ENCODE peak calls at places on chromosomes 6 and 20, in ten cellular contexts. U, V, K, B, N, I, W, A, H and D are unnamed samples. For H3K36me3, the result is how much of the 10 kb centered on the place peaks cover.

GRCh38 chr6:37049990-37050853 is 44.8 kb downstream of the FGD2 start:
- DNase-seq in U (peak), V (peak), K (no peak), B (no peak), N (no peak), I (no peak), W (peak), A (no peak), H (no peak), D (no peak)

GRCh38 chr6:24358219-24358821 is 461 bp upstream of the DCDC2 start:
- DNase-seq in U (no peak), V (no peak), K (no peak), B (no peak), N (no peak), I (no peak), W (no peak), A (no peak), H (no peak), D (peak)

GRCh38 chr20:43662943-43663655 is 3.8 kb upstream of the MYBL2 start:
- DNase-seq in U (no peak), V (peak), K (no peak), B (no peak), N (no peak), I (no peak), W (peak), A (no peak), H (peak), D (no peak)

GRCh38 chr6:14550410-14550809 is 432.8 kb downstream of the CD83 start:
- DNase-seq in U (no peak), V (peak), K (no peak), B (no peak), N (no peak), I (no peak), W (no peak), A (no peak), H (no peak), D (no peak)

GRCh38 chr20:43722153-43722505 is 4.7 kb downstream of the GTSF1L start:
- DNase-seq in U (no peak), V (no peak), K (no peak), B (no peak), N (no peak), I (no peak), W (no peak), A (no peak), H (no peak), D (no peak)

GRCh38 chr20:2179957-2180356 is 78.3 kb downstream of the STK35 start:
- DNase-seq in U (no peak), V (no peak), K (no peak), B (no peak), N (no peak), I (no peak), W (no peak), A (no peak), H (no peak), D (no peak)

GRCh38 chr6:49366539-49366938 is 96.5 kb downstream of the MMUT start:
- DNase-seq in U (no peak), V (no peak), K (no peak), B (no peak), N (no peak), I (no peak), W (peak), A (no peak), H (no peak), D (no peak)

GRCh38 chr6:27156874-27157460 is 90.5 kb upstream of the PRSS16 start:
- DNase-seq in U (no peak), V (no peak), K (no peak), B (no peak), N (no peak), I (no peak), W (no peak), A (no peak), H (no peak), D (no peak)

GRCh38 chr20:59836768-59837167 is 96.7 kb downstream of the SYCP2 start:
- DNase-seq in U (no peak), V (no peak), K (no peak), B (no peak), N (peak), I (no peak), W (no peak), A (no peak), H (no peak), D (no peak)

GRCh38 chr20:31749223-31749622 is 10.1 kb downstream of the TPX2 start:
- DNase-seq in U (no peak), V (no peak), K (no peak), B (no peak), N (no peak), I (no peak), W (no peak), A (no peak), H (no peak), D (no peak)

GRCh38 chr6:43836507-43836906 is 66.5 kb downstream of the VEGFA start:
- DNase-seq in U (no peak), V (no peak), K (no peak), B (no peak), N (no peak), I (no peak), W (peak), A (no peak), H (no peak), D (no peak)

GRCh38 chr6:52504778-52505127 is 72.1 kb downstream of the TRAM2 start:
- DNase-seq in U (no peak), V (no peak), K (no peak), B (no peak), N (no peak), I (no peak), W (peak), A (no peak), H (no peak), D (no peak)

GRCh38 chr6:32271427-32271826 is 47.6 kb upstream of the NOTCH4 start:
- DNase-seq in U (no peak), V (no peak), K (no peak), B (no peak), N (no peak), I (no peak), W (no peak), A (no peak), H (no peak), D (no peak)

DNA sequence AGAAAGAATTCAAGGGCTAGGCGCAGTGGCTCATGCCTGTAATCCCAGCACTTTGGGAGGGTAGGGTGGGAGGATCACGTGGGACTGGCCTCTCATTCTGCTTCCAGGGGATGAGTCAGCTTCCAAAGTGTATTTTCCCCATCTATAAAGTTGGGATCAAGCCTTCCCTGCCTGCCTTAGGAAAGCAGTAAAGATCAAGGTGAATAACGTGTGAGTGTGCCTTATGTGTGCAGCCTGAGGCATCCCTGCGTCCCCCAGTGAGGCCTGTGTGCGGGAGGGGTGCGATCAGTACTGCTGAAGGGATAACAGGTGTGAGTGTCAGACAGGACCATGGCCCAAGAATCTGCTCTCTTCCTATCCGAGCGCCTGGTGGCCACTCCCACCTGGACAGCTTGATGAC is 26.8 kb downstream of the TMEM181 start:
- DNase-seq in U (no peak), V (no peak), K (no peak), B (no peak), N (no peak), I (no peak), W (no peak), A (no peak), H (no peak), D (no peak)
- H3K36me3 ChIP-seq in U (half or more), V (under half), K (half or more), B (under half), N (under half), I (half or more), W (half or more), A (under half), H (under half), D (under half)

GRCh38 chr20:45409531-45410272 is 1.6 kb downstream of the DBNDD2 start:
- DNase-seq in U (no peak), V (no peak), K (no peak), B (no peak), N (no peak), I (no peak), W (no peak), A (no peak), H (no peak), D (no peak)
- H3K27ac ChIP-seq in U (peak), V (peak), K (no peak), B (no peak), N (no peak), I (no peak), W (no peak), A (no peak), H (no peak), D (no peak)

GRCh38 chr6:157239148-157239547 is 84.2 kb downstream of the TMEM242 start:
- DNase-seq in U (no peak), V (no peak), K (no peak), B (no peak), N (no peak), I (no peak), W (no peak), A (no peak), H (no peak), D (peak)
- TF ChIP-seq EP300 in U (no peak), V (no peak), K (no peak), B (no peak), N (no peak), I (no peak), W (no peak), A (no peak), H (no peak), D (no peak)

GRCh38 chr6:47502920-47503319 is 25.3 kb downstream of the CD2AP start:
- DNase-seq in U (no peak), V (no peak), K (no peak), B (no peak), N (no peak), I (no peak), W (no peak), A (no peak), H (no peak), D (no peak)
- H3K36me3 ChIP-seq in U (under half), V (under half), K (under half), B (under half), N (under half), I (under half), W (under half), A (under half), H (under half), D (under half)

GRCh38 chr6:11044712-11045167 is 635 bp upstream of the ELOVL2 start:
- DNase-seq in U (no peak), V (no peak), K (no peak), B (no peak), N (no peak), I (no peak), W (no peak), A (no peak), H (no peak), D (no peak)
- H3K27ac ChIP-seq in U (no peak), V (no peak), K (no peak), B (no peak), N (no peak), I (no peak), W (no peak), A (no peak), H (no peak), D (no peak)

DNA sequence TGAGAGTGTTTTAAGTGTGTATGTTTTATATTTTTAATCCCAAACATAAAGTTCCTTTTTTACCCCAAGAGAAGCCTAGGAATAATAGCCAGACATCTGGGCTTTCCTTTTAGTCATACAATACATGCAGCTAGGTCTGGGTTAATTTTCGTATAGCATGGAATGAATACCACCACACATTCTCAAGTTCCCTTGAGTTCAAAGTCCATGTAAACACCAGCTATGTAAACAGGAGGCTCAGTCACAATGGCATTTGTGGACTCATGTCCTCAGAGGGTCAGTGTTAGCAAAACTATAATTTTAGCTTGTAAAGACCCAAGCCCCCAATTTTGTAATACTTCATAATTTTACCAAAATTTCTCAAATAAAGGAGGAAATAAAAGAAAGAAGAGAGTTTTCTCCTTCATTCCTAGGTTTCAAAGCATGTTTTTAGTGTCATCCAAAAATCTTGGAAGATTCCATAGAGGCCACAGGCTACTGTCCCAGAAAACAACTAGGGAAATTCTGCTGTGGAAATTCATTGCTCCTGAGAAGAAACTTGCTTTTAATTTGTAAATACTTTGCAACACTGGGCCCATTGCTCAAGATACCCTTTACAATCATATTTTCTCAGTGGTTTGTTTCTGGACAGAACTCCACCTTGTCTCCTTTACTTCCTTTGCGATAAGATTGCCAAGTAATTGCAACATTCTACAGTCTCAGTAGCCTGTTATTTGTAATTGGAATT is 671.2 kb downstream of the COL12A1 start:
- DNase-seq in U (no peak), V (no peak), K (no peak), B (no peak), N (no peak), I (peak), W (no peak), A (peak), H (no peak), D (no peak)
- TF ChIP-seq EP300 in U (no peak), V (no peak), K (no peak), B (no peak), N (no peak), I (peak), W (no peak), A (no peak), H (no peak), D (no peak)